ENCODE peak calls at places on chromosome 22, in four cellular contexts. L is HepG2, W is GM12878, F is K562. E is an unnamed sample.

GRCh38 chr22:45866398-45867117 is 110.4 kb downstream of the WNT7B start:
- DNase-seq in L (no peak), W (no peak), F (no peak), E (peak)

GRCh38 chr22:40276877-40277823 is 69.2 kb upstream of the ADSL start:
- DNase-seq in L (no peak), W (no peak), F (no peak), E (no peak)

GRCh38 chr22:41380993-41381328 is 781 bp upstream of the TEF start:
- DNase-seq in L (peak), W (no peak), F (peak), E (no peak)

GRCh38 chr22:28187612-28188011 is 268.6 kb upstream of the PITPNB start:
- DNase-seq in L (no peak), W (no peak), F (no peak), E (no peak)

GRCh38 chr22:32558681-32559355 is 84.2 kb downstream of the FBXO7 start:
- DNase-seq in L (no peak), W (no peak), F (no peak), E (no peak)

GRCh38 chr22:20032407-20032991 is 11.6 kb downstream of the TANGO2 start:
- DNase-seq in L (no peak), W (no peak), F (no peak), E (no peak)

GRCh38 chr22:32502346-32502745 is 27.7 kb downstream of the FBXO7 start:
- DNase-seq in L (no peak), W (no peak), F (no peak), E (no peak)

GRCh38 chr22:27195104-27195503 is 537.7 kb downstream of the MIAT start:
- DNase-seq in L (no peak), W (no peak), F (no peak), E (no peak)

GRCh38 chr22:23784215-23784732 is 2.5 kb upstream of the SMARCB1 start:
- DNase-seq in L (peak), W (no peak), F (no peak), E (no peak)

GRCh38 chr22:46122511-46122971 is 27.8 kb upstream of the PPARA start:
- DNase-seq in L (peak), W (no peak), F (peak), E (peak)

GRCh38 chr22:39999144-39999757 is 4.5 kb downstream of the FAM83F start:
- DNase-seq in L (peak), W (no peak), F (peak), E (no peak)

GRCh38 chr22:42520663-42521546 is 1.3 kb upstream of the RRP7A start:
- DNase-seq in L (peak), W (no peak), F (no peak), E (no peak)

GRCh38 chr22:46471901-46472721 is 65.3 kb downstream of the CELSR1 start:
- DNase-seq in L (no peak), W (no peak), F (no peak), E (no peak)

GRCh38 chr22:30887418-30887817 is 81.2 kb downstream of the MORC2 start:
- DNase-seq in L (no peak), W (no peak), F (no peak), E (no peak)

GRCh38 chr22:26656896-26657851 is at the start of gene MIAT:
- DNase-seq in L (no peak), W (no peak), F (peak), E (peak)

GRCh38 chr22:47458348-47458747 is 695.9 kb downstream of the TBC1D22A start:
- DNase-seq in L (no peak), W (no peak), F (no peak), E (no peak)

GRCh38 chr22:25159028-25159427 is 40.6 kb upstream of the CRYBB3 start:
- DNase-seq in L (no peak), W (no peak), F (no peak), E (no peak)

GRCh38 chr22:32926600-32926999 is 125.1 kb downstream of the TIMP3 start:
- DNase-seq in L (peak), W (no peak), F (peak), E (no peak)

GRCh38 chr22:30890689-30891442 is 77.7 kb downstream of the MORC2 start:
- DNase-seq in L (no peak), W (no peak), F (peak), E (peak)

GRCh38 chr22:30872282-30873041 is 96.1 kb downstream of the MORC2 start:
- DNase-seq in L (no peak), W (no peak), F (peak), E (no peak)

GRCh38 chr22:33330534-33330933 is 272.4 kb upstream of the SYN3 start:
- DNase-seq in L (no peak), W (no peak), F (no peak), E (no peak)

GRCh38 chr22:46851941-46852340 is 89.5 kb downstream of the TBC1D22A start:
- DNase-seq in L (no peak), W (no peak), F (no peak), E (no peak)

GRCh38 chr22:40684728-40685127 is 5.4 kb downstream of the MCHR1 start:
- DNase-seq in L (no peak), W (no peak), F (no peak), E (peak)

GRCh38 chr22:23243006-23243573 is 62.8 kb downstream of the BCR start:
- DNase-seq in L (no peak), W (peak), F (peak), E (peak)

GRCh38 chr22:29635734-29636357 is 32.4 kb downstream of the NF2 start:
- DNase-seq in L (peak), W (peak), F (peak), E (no peak)

GRCh38 chr22:17271711-17272451 is 52.6 kb upstream of the ADA2 start:
- DNase-seq in L (no peak), W (no peak), F (no peak), E (no peak)

GRCh38 chr22:23301591-23301990 is 121.3 kb downstream of the BCR start:
- DNase-seq in L (no peak), W (no peak), F (no peak), E (no peak)

GRCh38 chr22:40524392-40525249 is 111.9 kb downstream of the MRTFA start:
- DNase-seq in L (peak), W (no peak), F (no peak), E (no peak)

DNA sequence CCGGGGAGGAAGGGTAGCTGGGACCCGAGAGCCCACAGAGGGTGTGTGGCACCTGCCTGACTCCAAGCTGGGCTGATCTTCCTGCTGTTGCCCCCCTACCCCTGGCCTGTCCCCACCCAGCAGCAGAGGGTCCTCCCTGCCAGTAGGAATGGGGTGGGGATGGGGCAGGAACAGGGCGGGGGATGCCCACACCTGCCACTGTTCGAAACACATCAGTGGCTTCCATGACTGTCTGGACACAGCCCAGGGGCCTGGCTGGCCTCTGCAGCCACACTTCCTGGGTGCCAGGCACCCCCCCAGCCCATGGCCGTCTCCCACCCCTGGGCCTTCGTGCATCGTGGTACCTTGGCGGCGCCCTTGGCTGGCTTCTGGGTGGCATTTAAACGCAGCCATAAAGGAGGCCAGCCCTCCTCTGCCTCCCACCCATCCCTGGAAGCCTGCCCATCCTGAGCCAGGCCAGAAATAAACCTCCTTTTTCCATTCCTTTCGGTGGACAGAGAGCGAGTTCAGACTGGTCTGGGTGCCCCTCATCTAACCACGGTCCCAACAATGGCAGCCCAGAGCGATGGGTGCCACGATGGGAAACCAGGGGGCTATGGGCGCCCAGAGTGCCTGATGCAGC is 745 bp upstream of the SHISAL1 start:
- DNase-seq in L (no peak), W (no peak), F (no peak), E (no peak)
- TF ChIP-seq MAX in L (no peak), W (no peak), F (no peak), E (no peak)

GRCh38 chr22:49738566-49738965 is 89.1 kb downstream of the BRD1 start:
- DNase-seq in L (no peak), W (no peak), F (no peak), E (no peak)

GRCh38 chr22:49736538-49736937 is 91.1 kb downstream of the BRD1 start:
- DNase-seq in L (no peak), W (no peak), F (no peak), E (no peak)

GRCh38 chr22:49738006-49738405 is 89.7 kb downstream of the BRD1 start:
- DNase-seq in L (no peak), W (no peak), F (no peak), E (no peak)

GRCh38 chr22:49735411-49736311 is 92.0 kb downstream of the BRD1 start:
- DNase-seq in L (no peak), W (no peak), F (peak), E (peak)

GRCh38 chr22:49737101-49737551 is 90.5 kb downstream of the BRD1 start:
- DNase-seq in L (no peak), W (no peak), F (no peak), E (no peak)
- TF ChIP-seq CREM in L (no peak), W (no peak), F (no peak), E (no peak)

GRCh38 chr22:44328762-44329161 is 16.0 kb upstream of the SHISAL1 start:
- DNase-seq in L (no peak), W (no peak), F (no peak), E (no peak)

GRCh38 chr22:44328326-44328725 is 15.6 kb upstream of the SHISAL1 start:
- DNase-seq in L (no peak), W (no peak), F (no peak), E (no peak)

GRCh38 chr22:44330188-44330726 is 17.5 kb upstream of the SHISAL1 start:
- DNase-seq in L (no peak), W (no peak), F (no peak), E (no peak)

GRCh38 chr22:44330727-44331660 is 18.2 kb upstream of the SHISAL1 start:
- DNase-seq in L (no peak), W (no peak), F (no peak), E (peak)

DNA sequence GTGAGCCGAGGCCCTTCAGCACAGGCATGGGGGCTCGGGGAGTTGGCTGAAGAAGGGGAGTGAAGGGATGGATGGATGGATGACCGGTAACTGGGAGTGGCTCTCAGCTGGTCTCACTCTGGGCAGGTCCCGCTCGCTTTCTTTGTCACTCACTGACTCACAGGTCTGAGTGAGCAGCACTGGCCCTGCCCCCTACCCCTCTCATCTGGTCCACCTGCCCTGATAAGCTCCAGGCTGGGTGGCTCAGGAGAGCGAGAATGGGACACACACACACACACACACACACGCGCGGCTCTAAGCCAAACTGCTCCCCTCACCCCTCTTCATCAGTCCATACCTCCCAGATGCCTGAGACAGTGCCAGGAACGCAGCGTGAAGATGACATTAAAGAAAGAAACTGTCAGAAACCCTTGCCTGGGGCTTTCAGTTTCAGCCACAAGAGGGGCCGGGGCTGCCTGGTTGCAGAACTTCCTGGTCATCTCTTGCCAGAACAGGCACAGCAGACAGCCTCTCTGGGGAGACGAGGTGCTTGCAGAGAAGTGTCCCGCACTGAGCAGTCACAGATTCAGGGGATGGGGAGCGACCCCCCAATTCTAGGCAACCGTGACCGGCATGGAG is 16.5 kb upstream of the SHISAL1 start:
- DNase-seq in L (no peak), W (peak), F (no peak), E (no peak)
- TF ChIP-seq MAX in L (no peak), W (no peak), F (no peak), E (no peak)

GRCh38 chr22:37922177-37922576 is 16.1 kb downstream of the MICALL1 start:
- DNase-seq in L (no peak), W (no peak), F (no peak), E (no peak)
- TF ChIP-seq CREM in L (no peak), W (no peak), F (no peak), E (no peak)

E was measured in WTC11.